ENCODE peak calls at places on chromosomes 4 and X, in four cellular contexts. E, S, N and X are unnamed samples.

GRCh38 chr4:116082808-116083366 is 969.5 kb upstream of the NDST4 start:
- DNase-seq in E (no peak), S (no peak), N (no peak), X (no peak)

GRCh38 chr4:84855774-84856173 is 110.7 kb downstream of the WDFY3 start:
- DNase-seq in E (no peak), S (no peak), N (no peak), X (no peak)

GRCh38 chrX:17519349-17519748 is 144.3 kb downstream of the NHS start:
- DNase-seq in E (no peak), S (no peak), N (peak), X (no peak)

GRCh38 chr4:22686156-22686555 is 6.6 kb upstream of the GBA3 start:
- DNase-seq in E (no peak), S (no peak), N (no peak), X (no peak)

GRCh38 chrX:38347136-38347535 is 5.3 kb upstream of the OTC start:
- DNase-seq in E (no peak), S (no peak), N (peak), X (peak)

GRCh38 chrX:20330545-20330944 is 63.8 kb upstream of the RPS6KA3 start:
- DNase-seq in E (no peak), S (no peak), N (no peak), X (no peak)

GRCh38 chrX:103664363-103664762 is 22.1 kb downstream of the MORF4L2 start:
- DNase-seq in E (no peak), S (no peak), N (no peak), X (no peak)

GRCh38 chr4:155675709-155676429 is 9.2 kb downstream of the GUCY1A1 start:
- DNase-seq in E (no peak), S (no peak), N (peak), X (no peak)

GRCh38 chr4:6474705-6475457 is 2.5 kb upstream of the PPP2R2C start:
- DNase-seq in E (no peak), S (no peak), N (no peak), X (no peak)

GRCh38 chr4:87093443-87094123 is 126.8 kb downstream of the KLHL8 start:
- DNase-seq in E (peak), S (no peak), N (peak), X (peak)

GRCh38 chrX:154531626-154532025 is 15.0 kb downstream of the G6PD start:
- DNase-seq in E (no peak), S (no peak), N (no peak), X (no peak)

GRCh38 chrX:129983575-129984131 is 1.2 kb downstream of the BCORL1 start:
- DNase-seq in E (peak), S (no peak), N (no peak), X (no peak)

GRCh38 chrX:25726539-25726938 is 411.6 kb upstream of the MAGEB18 start:
- DNase-seq in E (no peak), S (no peak), N (no peak), X (no peak)

GRCh38 chrX:25717122-25717521 is 421.0 kb upstream of the MAGEB18 start:
- DNase-seq in E (no peak), S (no peak), N (no peak), X (no peak)

GRCh38 chrX:25721564-25721963 is 416.6 kb upstream of the MAGEB18 start:
- DNase-seq in E (no peak), S (no peak), N (peak), X (no peak)
- TF ChIP-seq CTCF in E (peak), S (peak), N (peak), X (peak)

DNA sequence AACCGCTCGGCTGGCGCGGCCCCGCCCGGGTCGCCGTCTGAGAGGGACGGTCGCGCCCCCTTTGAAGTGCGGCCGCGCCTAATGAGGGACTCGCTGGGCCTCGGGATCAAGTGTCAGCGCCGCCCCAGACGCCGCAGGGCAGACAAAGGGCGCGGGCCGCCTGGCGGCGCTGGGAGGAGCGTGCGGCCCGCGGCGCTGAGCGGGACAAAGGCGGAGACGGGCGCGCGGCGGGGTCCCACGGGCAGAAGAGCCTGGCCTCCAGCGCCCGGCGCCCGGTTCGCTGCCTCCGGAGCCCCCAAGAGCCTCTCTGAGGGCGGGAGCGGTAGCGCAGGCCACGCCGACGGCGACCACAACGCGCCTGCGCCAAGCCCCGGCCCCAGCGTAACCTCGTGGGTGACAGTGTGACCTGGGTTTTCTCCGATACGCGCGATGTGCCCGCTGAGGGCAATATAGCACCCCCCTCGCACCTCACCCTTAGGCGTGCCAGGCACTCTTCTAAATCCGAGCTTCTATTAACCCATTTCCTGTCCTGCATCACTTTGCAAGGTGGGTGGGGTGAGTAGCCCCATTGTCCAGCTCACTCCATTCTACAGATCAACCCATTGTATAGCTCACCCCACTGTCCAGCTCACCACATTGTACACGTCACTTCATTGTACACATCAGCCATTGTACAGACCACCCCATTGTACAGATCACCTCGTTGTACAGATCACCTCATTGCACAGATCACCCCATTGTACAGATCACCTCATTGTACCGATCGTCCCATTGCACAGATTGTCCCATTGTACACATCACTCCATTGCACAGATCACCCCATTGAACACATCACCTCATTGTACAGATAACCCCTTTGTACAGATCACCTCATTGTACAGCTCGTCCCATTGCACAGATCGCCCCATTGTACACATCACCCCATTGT is 33.7 kb upstream of the STX18 start:
- DNase-seq in E (peak), S (no peak), N (peak), X (peak)
- TF ChIP-seq CTCF in E (peak), S (peak), N (no peak), X (peak)

GRCh38 chrX:26373829-26374228 is 157.9 kb downstream of the MAGEB5 start:
- DNase-seq in E (no peak), S (no peak), N (no peak), X (no peak)
- TF ChIP-seq CTCF in E (no peak), S (no peak), N (no peak), X (no peak)

GRCh38 chrX:57155171-57155570 is 18.0 kb upstream of the SPIN2A start:
- DNase-seq in E (no peak), S (no peak), N (no peak), X (no peak)

GRCh38 chrX:57156397-57157049 is 19.3 kb upstream of the SPIN2A start:
- DNase-seq in E (no peak), S (no peak), N (peak), X (peak)
- TF ChIP-seq CTCF in E (peak), S (peak), N (peak), X (peak)

GRCh38 chrX:138759217-138759943 is 47.9 kb upstream of the FGF13 start:
- DNase-seq in E (no peak), S (no peak), N (no peak), X (no peak)

GRCh38 chrX:138754861-138755260 is 43.3 kb upstream of the FGF13 start:
- DNase-seq in E (no peak), S (no peak), N (peak), X (no peak)

GRCh38 chrX:138761380-138761779 is 49.9 kb upstream of the FGF13 start:
- DNase-seq in E (no peak), S (no peak), N (no peak), X (no peak)

GRCh38 chrX:138756234-138756633 is 44.7 kb upstream of the FGF13 start:
- DNase-seq in E (peak), S (no peak), N (peak), X (no peak)
- TF ChIP-seq CTCF in E (peak), S (no peak), N (peak), X (no peak)

GRCh38 chr4:76582817-76583087 is 147.7 kb downstream of the SHROOM3 start:
- DNase-seq in E (no peak), S (no peak), N (no peak), X (no peak)
- TF ChIP-seq CTCF in E (no peak), S (no peak), N (no peak), X (no peak)

DNA sequence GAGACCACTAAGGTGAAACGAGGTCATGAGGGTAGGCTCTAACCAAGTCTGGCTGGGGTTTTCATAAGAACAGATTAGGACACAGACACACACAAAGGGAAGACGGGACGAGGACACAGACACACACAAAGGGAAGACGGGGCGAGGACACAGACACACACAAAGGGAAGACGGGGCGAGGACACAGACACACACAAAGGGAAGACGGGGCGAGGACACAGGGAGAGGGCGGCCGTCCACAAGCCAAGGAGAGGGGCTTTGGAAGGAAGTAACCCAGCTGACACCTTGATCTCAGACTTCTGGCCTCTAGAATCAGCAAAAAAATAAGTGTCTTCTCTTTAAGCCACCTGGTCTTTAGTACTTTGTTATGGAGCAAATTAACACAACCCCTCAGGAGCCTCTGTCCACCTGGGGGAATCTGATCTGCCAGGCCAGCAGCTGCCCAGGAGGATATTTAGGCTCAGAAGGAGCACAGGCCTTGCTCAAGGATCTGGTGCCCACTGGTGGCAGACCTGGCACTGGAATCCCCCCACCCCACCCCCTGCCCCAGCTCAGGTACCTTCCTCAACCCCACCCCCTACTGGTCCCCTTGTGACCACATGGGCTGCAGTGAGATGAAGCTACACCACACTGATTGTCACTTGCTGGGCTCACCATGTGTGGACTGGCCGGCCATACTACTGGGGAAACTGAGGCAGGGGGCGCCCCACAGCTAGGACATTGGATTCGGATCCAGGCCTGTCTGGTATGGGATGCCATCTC is 2.8 kb downstream of the ABLIM2 start:
- DNase-seq in E (no peak), S (no peak), N (no peak), X (no peak)
- TF ChIP-seq CTCF in E (no peak), S (no peak), N (no peak), X (peak)

GRCh38 chrX:68421651-68422050 is 11.6 kb downstream of the OPHN1 start:
- DNase-seq in E (no peak), S (no peak), N (peak), X (peak)
- TF ChIP-seq CTCF in E (no peak), S (no peak), N (no peak), X (no peak)

GRCh38 chrX:2610246-2611170 is 80.6 kb upstream of the CD99 start:
- DNase-seq in E (no peak), S (no peak), N (peak), X (no peak)
- TF ChIP-seq CTCF in E (no peak), S (no peak), N (no peak), X (no peak)